ENCODE peak calls at places on chromosomes 11 and 22, in ten cellular contexts. G is SK-N-SH, A is cardiac muscle cell, L is endodermal cell, S is PC-9, B is HCT116, X is HepG2, Z is adrenal gland, R is IMR-90, H is tibial artery. U is an unnamed sample. For H3K4me1, the result is how much of the 10 kb centered on the place peaks cover.

GRCh38 chr11:46537121-46537520 is 56.7 kb downstream of the AMBRA1 start:
- DNase-seq in G (no peak), A (no peak), L (peak), S (no peak), B (no peak), X (no peak), Z (no peak), R (peak), H (no peak), U (no peak)

GRCh38 chr22:31039393-31039792 is 41.7 kb upstream of the SMTN start:
- DNase-seq in G (no peak), A (no peak), L (no peak), S (no peak), B (no peak), X (peak), Z (peak), R (peak), H (no peak), U (peak)

GRCh38 chr22:46546466-46547178 is 9.2 kb upstream of the CELSR1 start:
- DNase-seq in G (no peak), A (peak), L (peak), S (peak), B (no peak), X (no peak), Z (peak), R (peak), H (no peak), U (no peak)

GRCh38 chr11:17979770-17980371 is 33.0 kb downstream of the SERGEF start:
- DNase-seq in G (peak), A (peak), L (peak), S (peak), B (no peak), X (peak), Z (peak), R (peak), H (no peak), U (no peak)

GRCh38 chr11:118913411-118914125 is 12.2 kb downstream of the BCL9L start:
- DNase-seq in G (no peak), A (no peak), L (peak), S (no peak), B (no peak), X (no peak), Z (peak), R (no peak), H (no peak), U (peak)

GRCh38 chr11:57762235-57762866 is 749 bp downstream of the CTNND1 start:
- DNase-seq in G (peak), A (no peak), L (no peak), S (no peak), B (no peak), X (no peak), Z (no peak), R (no peak), H (no peak), U (no peak)

GRCh38 chr11:64745523-64746328 is 1.8 kb upstream of the RASGRP2 start:
- DNase-seq in G (peak), A (peak), L (peak), S (peak), B (no peak), X (no peak), Z (peak), R (peak), H (peak), U (peak)

GRCh38 chr11:69367211-69367964 is 73.4 kb downstream of the MYEOV start:
- DNase-seq in G (no peak), A (no peak), L (peak), S (no peak), B (no peak), X (no peak), Z (peak), R (peak), H (no peak), U (peak)

GRCh38 chr11:63616953-63617352 is 2.7 kb upstream of the PLAAT3 start:
- DNase-seq in G (no peak), A (no peak), L (no peak), S (no peak), B (no peak), X (no peak), Z (no peak), R (no peak), H (no peak), U (no peak)

GRCh38 chr11:117356126-117356761 is 28.6 kb downstream of the CEP164 start:
- DNase-seq in G (no peak), A (no peak), L (no peak), S (no peak), B (no peak), X (no peak), Z (no peak), R (no peak), H (no peak), U (no peak)

GRCh38 chr11:112605093-112605666 is 344.5 kb upstream of the PLET1 start:
- DNase-seq in G (no peak), A (no peak), L (no peak), S (no peak), B (no peak), X (no peak), Z (no peak), R (peak), H (no peak), U (no peak)

GRCh38 chr11:59207988-59208432 is 4.7 kb downstream of the MPEG1 start:
- DNase-seq in G (peak), A (peak), L (peak), S (peak), B (no peak), X (peak), Z (peak), R (peak), H (no peak), U (no peak)

GRCh38 chr11:112962854-112963367 is 1.7 kb downstream of the NCAM1 start:
- DNase-seq in G (peak), A (peak), L (peak), S (no peak), B (no peak), X (no peak), Z (peak), R (no peak), H (peak), U (peak)

GRCh38 chr22:48382197-48382596 is 1445.5 kb downstream of the BRD1 start:
- DNase-seq in G (peak), A (no peak), L (peak), S (no peak), B (no peak), X (no peak), Z (no peak), R (no peak), H (no peak), U (no peak)

GRCh38 chr22:38414009-38414395 is 41.0 kb downstream of the KCNJ4 start:
- DNase-seq in G (no peak), A (no peak), L (peak), S (no peak), B (no peak), X (no peak), Z (peak), R (no peak), H (no peak), U (peak)

GRCh38 chr22:24429411-24430365 is 2.3 kb downstream of the ADORA2A start:
- DNase-seq in G (peak), A (no peak), L (no peak), S (no peak), B (no peak), X (no peak), Z (peak), R (peak), H (peak), U (no peak)

GRCh38 chr11:85029964-85030363 is 597.2 kb downstream of the DLG2 start:
- DNase-seq in G (no peak), A (no peak), L (no peak), S (no peak), B (no peak), X (peak), Z (no peak), R (peak), H (no peak), U (no peak)

GRCh38 chr11:3933165-3933628 is 77.7 kb downstream of the STIM1 start:
- DNase-seq in G (no peak), A (no peak), L (no peak), S (no peak), B (no peak), X (peak), Z (no peak), R (no peak), H (no peak), U (no peak)

GRCh38 chr11:113474362-113475159 is 637 bp downstream of the DRD2 start:
- DNase-seq in G (peak), A (peak), L (peak), S (peak), B (no peak), X (peak), Z (peak), R (peak), H (peak), U (peak)

GRCh38 chr22:30340911-30341685 is 14.4 kb upstream of the TBC1D10A start:
- DNase-seq in G (no peak), A (no peak), L (no peak), S (no peak), B (no peak), X (no peak), Z (peak), R (no peak), H (peak), U (no peak)

GRCh38 chr11:125941606-125942275 is 4.1 kb upstream of the VSIG10L2 start:
- DNase-seq in G (peak), A (peak), L (peak), S (peak), B (peak), X (peak), Z (peak), R (peak), H (no peak), U (no peak)

GRCh38 chr11:61834278-61835004 is 6.3 kb downstream of the FADS2 start:
- DNase-seq in G (peak), A (peak), L (peak), S (peak), B (no peak), X (no peak), Z (peak), R (peak), H (peak), U (peak)

GRCh38 chr11:125079878-125080530 is 16.9 kb downstream of the SLC37A2 start:
- DNase-seq in G (no peak), A (no peak), L (no peak), S (no peak), B (no peak), X (no peak), Z (no peak), R (no peak), H (no peak), U (no peak)

GRCh38 chr22:22167791-22168189 is 76.8 kb upstream of the VPREB1 start:
- DNase-seq in G (no peak), A (no peak), L (no peak), S (no peak), B (no peak), X (no peak), Z (no peak), R (no peak), H (no peak), U (no peak)

GRCh38 chr22:37701121-37701786 is 4.4 kb downstream of the TRIOBP start:
- DNase-seq in G (no peak), A (no peak), L (no peak), S (no peak), B (no peak), X (no peak), Z (no peak), R (peak), H (no peak), U (no peak)

GRCh38 chr11:17294033-17294432 is 17.5 kb downstream of the NUCB2 start:
- DNase-seq in G (no peak), A (no peak), L (no peak), S (no peak), B (no peak), X (no peak), Z (no peak), R (no peak), H (no peak), U (no peak)

GRCh38 chr11:62124186-62125113 is 639 bp downstream of the INCENP start:
- DNase-seq in G (peak), A (peak), L (peak), S (peak), B (no peak), X (peak), Z (no peak), R (peak), H (no peak), U (no peak)

GRCh38 chr11:32819187-32819586 is 10.5 kb upstream of the PRRG4 start:
- DNase-seq in G (no peak), A (no peak), L (no peak), S (no peak), B (no peak), X (no peak), Z (no peak), R (no peak), H (no peak), U (no peak)

GRCh38 chr11:34869425-34869824 is 46.8 kb downstream of the APIP start:
- DNase-seq in G (peak), A (no peak), L (peak), S (no peak), B (no peak), X (peak), Z (no peak), R (no peak), H (no peak), U (no peak)

GRCh38 chr11:101955278-101955677 is 39.0 kb upstream of the ANGPTL5 start:
- DNase-seq in G (no peak), A (no peak), L (no peak), S (no peak), B (no peak), X (no peak), Z (no peak), R (no peak), H (no peak), U (no peak)

GRCh38 chr11:101955701-101956100 is 39.4 kb upstream of the ANGPTL5 start:
- DNase-seq in G (no peak), A (no peak), L (no peak), S (no peak), B (no peak), X (no peak), Z (no peak), R (no peak), H (no peak), U (no peak)

DNA sequence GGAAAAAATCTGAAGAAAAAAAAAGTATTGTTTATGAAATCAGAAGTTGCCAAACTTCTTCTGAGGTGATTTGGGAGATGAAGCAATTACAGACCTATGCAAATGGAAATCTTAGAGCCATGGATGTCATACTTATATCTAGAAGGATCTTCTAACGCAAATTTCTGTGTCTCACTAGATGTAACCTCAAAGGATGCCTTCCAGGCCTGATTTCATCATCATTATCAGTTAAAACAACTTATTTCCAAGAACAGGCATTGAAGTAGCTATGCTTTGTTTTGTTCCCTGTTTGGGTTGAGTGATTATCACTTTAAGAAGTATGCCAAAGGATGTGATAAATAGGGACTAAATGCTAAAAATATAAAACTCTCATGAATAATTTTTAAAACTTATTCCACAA is 43.9 kb upstream of the ANGPTL5 start:
- DNase-seq in G (no peak), A (no peak), L (no peak), S (no peak), B (no peak), X (no peak), Z (no peak), R (no peak), H (no peak), U (no peak)
- H3K4me1 ChIP-seq in G (under half), A (under half), L (under half), S (under half), B (under half), X (under half), Z (under half), R (under half), H (under half), U (under half)

GRCh38 chr22:36383110-36383581 is 4.6 kb downstream of the MYH9 start:
- DNase-seq in G (no peak), A (no peak), L (no peak), S (peak), B (no peak), X (no peak), Z (no peak), R (peak), H (no peak), U (peak)

GRCh38 chr22:36378080-36378788 is 9.5 kb downstream of the MYH9 start:
- DNase-seq in G (no peak), A (no peak), L (no peak), S (no peak), B (no peak), X (no peak), Z (no peak), R (no peak), H (no peak), U (no peak)

GRCh38 chr22:36384766-36385400 is 2.9 kb downstream of the MYH9 start:
- DNase-seq in G (peak), A (no peak), L (peak), S (no peak), B (no peak), X (no peak), Z (no peak), R (no peak), H (no peak), U (no peak)

GRCh38 chr22:36379593-36380361 is 8.0 kb downstream of the MYH9 start:
- DNase-seq in G (no peak), A (no peak), L (peak), S (peak), B (no peak), X (no peak), Z (no peak), R (peak), H (peak), U (peak)

DNA sequence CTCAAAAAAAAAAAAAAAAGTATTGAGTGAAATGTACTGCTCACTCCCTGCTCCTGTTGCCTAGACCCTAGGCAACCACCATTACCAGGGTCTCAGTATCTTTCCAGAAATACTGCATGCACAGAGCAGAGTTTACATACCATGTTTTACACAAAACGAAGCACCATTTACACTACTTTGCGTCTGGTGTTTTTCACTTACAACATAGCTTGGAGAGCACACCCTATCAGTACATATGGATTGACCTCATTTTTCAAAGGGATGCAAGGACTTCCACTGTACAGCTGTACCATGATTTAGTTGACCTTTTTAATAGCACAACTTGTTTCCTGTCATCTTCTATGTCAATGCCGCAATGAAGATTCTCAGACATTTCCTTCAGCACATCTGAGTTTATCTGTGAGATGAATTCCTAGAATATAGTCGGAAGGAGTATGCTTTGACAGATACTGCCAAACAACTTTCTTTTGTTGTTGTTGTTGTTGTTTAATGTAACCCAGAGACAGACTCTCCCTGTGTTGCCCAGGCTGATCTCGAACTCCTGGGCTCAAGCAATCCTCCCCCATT is 6.2 kb downstream of the MYH9 start:
- DNase-seq in G (no peak), A (no peak), L (no peak), S (no peak), B (no peak), X (no peak), Z (no peak), R (peak), H (no peak), U (no peak)
- H3K4me1 ChIP-seq in G (under half), A (under half), L (under half), S (half or more), B (under half), X (under half), Z (under half), R (under half), H (half or more), U (half or more)

DNA sequence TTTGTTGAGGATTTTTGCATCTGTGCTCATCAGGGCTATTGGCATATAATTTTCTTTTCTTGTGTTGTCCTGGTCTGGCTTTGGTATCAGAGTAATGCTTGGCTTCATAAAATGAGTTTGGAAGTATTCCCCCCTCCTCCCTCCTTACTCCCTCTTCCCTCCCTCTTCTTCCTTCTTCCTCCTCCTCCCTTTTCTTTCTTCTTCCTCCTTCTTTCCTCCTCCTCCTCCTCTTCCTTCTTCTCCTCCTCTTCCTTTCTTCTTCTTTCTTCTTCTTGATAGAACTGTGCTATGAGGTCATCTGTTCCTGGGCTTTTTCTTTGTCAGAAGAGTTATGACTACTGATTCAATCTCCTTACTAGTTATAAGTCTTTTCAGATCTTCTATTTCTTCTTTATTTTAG is 10.1 kb downstream of the BIRC2 start:
- DNase-seq in G (no peak), A (no peak), L (no peak), S (no peak), B (no peak), X (no peak), Z (no peak), R (no peak), H (no peak), U (no peak)
- H3K4me1 ChIP-seq in G (under half), A (under half), L (under half), S (under half), B (under half), X (under half), Z (under half), R (under half), H (under half), U (under half)

DNA sequence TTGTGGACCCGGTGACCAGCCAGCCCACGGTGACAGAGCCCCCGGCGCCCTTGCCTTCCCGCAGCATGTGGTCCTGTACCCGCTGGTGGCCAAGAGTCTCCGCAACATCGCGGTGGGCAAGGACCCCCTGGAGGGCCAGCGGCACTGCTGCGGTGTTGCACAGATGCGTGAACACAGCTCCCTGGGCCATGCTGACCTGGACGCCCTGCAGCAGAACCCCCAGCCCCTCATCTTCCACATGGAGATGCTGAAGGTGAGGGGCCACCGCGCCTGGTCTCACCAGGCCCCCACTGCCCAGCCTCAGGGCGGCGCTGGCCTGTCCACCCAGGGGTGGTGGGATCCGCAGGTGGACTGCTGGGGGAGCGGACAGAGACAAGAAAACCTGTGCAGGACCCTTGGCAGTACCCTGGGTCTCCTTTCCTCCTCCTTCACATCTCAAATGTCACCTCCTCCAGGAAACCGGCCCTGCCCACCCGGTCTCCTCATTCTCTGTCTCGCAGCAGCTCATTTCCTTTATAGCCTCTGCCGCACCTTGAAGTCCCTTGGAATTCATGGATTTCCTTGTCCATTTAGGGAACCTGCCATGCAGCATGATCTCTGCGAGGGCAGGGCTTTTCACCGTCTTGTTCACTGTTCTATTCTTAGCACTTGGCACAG is 6.5 kb downstream of the AIP start:
- DNase-seq in G (no peak), A (no peak), L (peak), S (no peak), B (no peak), X (no peak), Z (no peak), R (no peak), H (no peak), U (no peak)
- H3K4me1 ChIP-seq in G (under half), A (under half), L (under half), S (under half), B (under half), X (under half), Z (under half), R (under half), H (under half), U (under half)

U was measured in ascending aorta.